ENCODE peak calls at places on chromosomes 11 and 22, in nine cellular contexts. F is fibroblast of villous mesenchyme; D is lower lobe of right lung; M is stimulated activated CD4-positive, alpha-beta T cell treated with anti-CD3 and anti-CD28 coated beads, Interleukin-12 subunit alpha, Interleukin-12 subunit beta, amount 100 ng/mL, for 4 hours; Z is mesenchymal stem cell; B is brain microvascular endothelial cell; U is A172; E is HS-27A; C is myocyte. X is an unnamed sample.

GRCh38 chr11:69542314-69543168 is 61.1 kb downstream of the LINC01488 start:
- DNase-seq in U (no peak), Z (no peak), M (no peak), F (no peak), E (no peak), C (no peak), B (no peak), D (peak), X (no peak)

GRCh38 chr11:18802381-18803257 is 11.0 kb upstream of the PTPN5 start:
- DNase-seq in B (peak), E (peak), Z (peak), C (peak), F (peak), D (no peak), U (peak), M (no peak), X (peak)

GRCh38 chr22:32018056-32018455 is 25.0 kb upstream of the SLC5A1 start:
- DNase-seq in M (no peak), E (no peak), U (peak), B (peak), C (peak), Z (no peak), D (no peak), F (peak), X (no peak)

GRCh38 chr11:45798793-45799441 is 6.0 kb upstream of the SLC35C1 start:
- DNase-seq in E (no peak), U (no peak), C (no peak), M (no peak), F (peak), B (no peak), D (peak), Z (peak), X (no peak)

GRCh38 chr11:107018274-107018901 is at the start of gene GUCY1A2:
- DNase-seq in U (no peak), Z (peak), C (no peak), B (no peak), F (no peak), D (peak), E (no peak), M (no peak), X (no peak)

GRCh38 chr11:69921429-69922014 is 102.3 kb upstream of the FGF3 start:
- DNase-seq in B (no peak), F (no peak), E (no peak), C (no peak), U (no peak), Z (no peak), D (peak), M (no peak), X (no peak)

GRCh38 chr11:57410287-57410686 is 16.6 kb downstream of the SLC43A3 start:
- DNase-seq in M (no peak), U (no peak), F (peak), C (peak), E (peak), Z (peak), D (no peak), B (peak), X (no peak)

GRCh38 chr11:2697871-2698270 is 1.9 kb downstream of the KCNQ1OT1 start:
- DNase-seq in B (no peak), F (no peak), U (no peak), C (peak), Z (no peak), D (no peak), M (no peak), E (no peak), X (no peak)

GRCh38 chr11:95108159-95108611 is 18.5 kb downstream of the ENDOD1 start:
- DNase-seq in Z (peak), D (no peak), M (no peak), U (peak), F (peak), B (peak), E (no peak), C (peak), X (no peak)

GRCh38 chr22:35972559-35972958 is 56.1 kb downstream of the RBFOX2 start:
- DNase-seq in B (no peak), F (peak), U (no peak), Z (peak), E (no peak), M (no peak), D (no peak), C (no peak), X (no peak)

GRCh38 chr11:83047515-83048225 is 24.0 kb downstream of the RAB30 start:
- DNase-seq in F (peak), M (no peak), B (no peak), U (no peak), E (no peak), C (no peak), D (no peak), Z (peak), X (no peak)

GRCh38 chr11:77747381-77747969 is 73.0 kb downstream of the RSF1 start:
- DNase-seq in F (no peak), D (no peak), B (no peak), M (no peak), E (peak), Z (no peak), C (peak), U (no peak), X (peak)

GRCh38 chr11:57321996-57322880 is 2.5 kb downstream of the TNKS1BP1 start:
- DNase-seq in B (peak), D (peak), C (peak), M (no peak), U (peak), E (peak), Z (peak), F (peak), X (peak)

GRCh38 chr11:69958308-69958707 is 119.8 kb upstream of the ANO1 start:
- DNase-seq in M (no peak), Z (peak), C (no peak), F (peak), U (no peak), B (peak), E (no peak), D (no peak), X (peak)